ENCODE peak calls at places on chromosomes 6 and 20, in ten cellular contexts. V is left cardiac atrium; C is HEK293T; Y is fibroblast of gingiva; B is HFFc6; S is HL-60; Q is MCF 10A; A is GM20000; W is activated CD8-positive, alpha-beta memory T cell treated with anti-CD3 and anti-CD28 coated beads for 4 hours; U is CD8-positive, alpha-beta T cell. Z is an unnamed sample.

GRCh38 chr20:40255368-40255767 is 433.7 kb downstream of the MAFB start:
- DNase-seq in C (no peak), W (no peak), Q (peak), B (no peak), V (no peak), A (no peak), S (no peak), Y (peak), U (no peak), Z (no peak)

GRCh38 chr6:44253307-44254101 is 3.8 kb downstream of the SLC35B2 start:
- DNase-seq in C (no peak), Y (no peak), U (peak), S (no peak), A (no peak), V (no peak), Q (peak), B (peak), W (no peak), Z (peak)

GRCh38 chr6:4640139-4640538 is 136.1 kb upstream of the CDYL start:
- DNase-seq in Q (peak), S (no peak), V (no peak), U (no peak), C (no peak), A (no peak), W (no peak), Y (no peak), B (peak), Z (no peak)

GRCh38 chr6:116229287-116229913 is 24.5 kb downstream of the TSPYL4 start:
- DNase-seq in W (no peak), S (no peak), B (peak), C (peak), U (no peak), V (peak), Q (peak), A (no peak), Y (peak), Z (no peak)

GRCh38 chr6:116764557-116764960 is 960 bp downstream of the FAM162B start:
- DNase-seq in V (peak), S (no peak), A (no peak), B (no peak), Y (peak), Q (no peak), U (no peak), C (no peak), W (no peak), Z (no peak)

GRCh38 chr20:40511478-40511877 is 177.6 kb downstream of the MAFB start:
- DNase-seq in C (no peak), Q (peak), A (no peak), B (no peak), S (no peak), V (no peak), U (no peak), Y (peak), W (no peak), Z (no peak)

GRCh38 chr6:15521516-15521915 is 141.3 kb downstream of the DTNBP1 start:
- DNase-seq in Q (no peak), A (no peak), W (no peak), U (no peak), S (no peak), C (no peak), V (no peak), B (no peak), Y (peak), Z (no peak)

GRCh38 chr6:21739838-21740237 is 146.3 kb downstream of the SOX4 start:
- DNase-seq in Q (no peak), Y (no peak), V (no peak), B (no peak), A (no peak), C (no peak), U (no peak), W (no peak), S (no peak), Z (no peak)

GRCh38 chr6:158014505-158015187 is 33.0 kb downstream of the SYNJ2 start:
- DNase-seq in Y (no peak), A (no peak), B (no peak), U (no peak), V (no peak), W (no peak), C (no peak), Q (no peak), S (no peak), Z (no peak)

GRCh38 chr20:49964964-49965780 is 17.6 kb upstream of the SNAI1 start:
- DNase-seq in W (no peak), U (no peak), Y (no peak), B (no peak), C (peak), V (no peak), S (peak), Q (peak), A (peak), Z (peak)

GRCh38 chr6:38973178-38974057 is 75.2 kb upstream of the GLP1R start:
- DNase-seq in C (peak), S (peak), A (peak), W (no peak), B (peak), V (no peak), Q (peak), U (no peak), Y (peak), Z (peak)

GRCh38 chr20:52105045-52105572 is 86.5 kb downstream of the ZFP64 start:
- DNase-seq in Q (peak), S (no peak), U (no peak), W (no peak), Y (no peak), C (peak), A (peak), V (peak), B (peak), Z (no peak)

GRCh38 chr20:24579475-24579874 is 110.0 kb downstream of the SYNDIG1 start:
- DNase-seq in B (no peak), W (no peak), S (no peak), Y (no peak), A (no peak), U (no peak), C (no peak), Q (no peak), V (no peak), Z (no peak)

GRCh38 chr6:13593103-13593502 is 18.7 kb downstream of the SIRT5 start:
- DNase-seq in V (no peak), C (no peak), Q (no peak), A (no peak), W (no peak), U (no peak), S (no peak), Y (no peak), B (no peak), Z (no peak)

GRCh38 chr6:109242923-109243322 is 139.3 kb downstream of the CD164 start:
- DNase-seq in B (peak), U (no peak), C (no peak), Q (no peak), A (no peak), Y (no peak), V (no peak), S (no peak), W (no peak), Z (no peak)

GRCh38 chr6:136736281-136736960 is 55.9 kb downstream of the MAP3K5 start:
- DNase-seq in Y (no peak), Q (no peak), V (no peak), A (no peak), C (no peak), B (no peak), S (no peak), U (no peak), W (no peak), Z (no peak)

GRCh38 chr6:72084992-72085569 is 198.7 kb downstream of the RIMS1 start:
- DNase-seq in B (no peak), S (no peak), A (peak), C (no peak), U (no peak), V (no peak), Y (peak), W (no peak), Q (peak), Z (peak)

GRCh38 chr6:129890164-129890563 is 29.0 kb upstream of the TMEM244 start:
- DNase-seq in V (no peak), A (no peak), C (no peak), S (no peak), U (no peak), B (peak), W (no peak), Y (no peak), Q (peak), Z (no peak)

GRCh38 chr20:1830240-1830639 is 65.0 kb upstream of the SIRPA start:
- DNase-seq in U (no peak), S (no peak), V (peak), C (no peak), Y (peak), W (no peak), B (peak), Q (peak), A (no peak), Z (no peak)

GRCh38 chr6:56518995-56519767 is 123.5 kb downstream of the DST start:
- DNase-seq in W (no peak), S (no peak), Q (no peak), V (no peak), A (no peak), Y (no peak), B (no peak), C (no peak), U (no peak), Z (no peak)

GRCh38 chr6:141467041-141467440 is 665.7 kb upstream of the GJE1 start:
- DNase-seq in A (no peak), Y (no peak), U (no peak), S (no peak), Q (no peak), C (no peak), B (no peak), V (no peak), W (no peak), Z (no peak)

GRCh38 chr6:93040375-93040774 is 379.0 kb downstream of the EPHA7 start:
- DNase-seq in S (no peak), W (no peak), U (no peak), Q (no peak), B (no peak), C (no peak), Y (no peak), V (no peak), A (no peak), Z (no peak)

GRCh38 chr6:26329763-26330511 is 35.1 kb upstream of the BTN3A2 start:
- DNase-seq in C (no peak), S (no peak), W (no peak), U (peak), A (no peak), V (no peak), B (peak), Q (peak), Y (peak), Z (no peak)

GRCh38 chr6:36786055-36786675 is 53.1 kb downstream of the CPNE5 start:
- DNase-seq in B (no peak), Q (no peak), Y (no peak), W (no peak), U (no peak), C (no peak), V (no peak), S (no peak), A (no peak), Z (no peak)

GRCh38 chr6:111580826-111581505 is 24.7 kb downstream of the TRAF3IP2 start:
- DNase-seq in Q (peak), Y (peak), B (no peak), S (no peak), C (no peak), A (no peak), U (no peak), W (no peak), V (peak), Z (no peak)

GRCh38 chr6:10141756-10142443 is 273.0 kb downstream of the TFAP2A start:
- DNase-seq in A (no peak), Q (peak), S (no peak), C (no peak), Y (no peak), V (no peak), B (peak), U (no peak), W (no peak), Z (no peak)

GRCh38 chr20:17609978-17610377 is 40.1 kb downstream of the DSTN start:
- DNase-seq in A (no peak), B (no peak), W (no peak), V (no peak), C (no peak), Q (no peak), U (no peak), Y (no peak), S (no peak), Z (no peak)

GRCh38 chr20:63565699-63566335 is 8.2 kb downstream of the HELZ2 start:
- DNase-seq in C (no peak), A (no peak), Y (no peak), S (no peak), V (no peak), U (no peak), Q (no peak), W (no peak), B (no peak), Z (no peak)

GRCh38 chr20:45229264-45230056 is 8.3 kb downstream of the SEMG2 start:
- DNase-seq in A (peak), B (no peak), S (peak), U (peak), Y (no peak), W (no peak), V (no peak), C (peak), Q (peak), Z (peak)

GRCh38 chr20:46158476-46158987 is 40.4 kb downstream of the CD40 start:
- DNase-seq in Y (no peak), Q (no peak), B (no peak), V (no peak), A (no peak), S (no peak), C (no peak), U (no peak), W (no peak), Z (no peak)

GRCh38 chr20:48017992-48018391 is 232.7 kb upstream of the SULF2 start:
- DNase-seq in S (no peak), C (no peak), Y (no peak), Q (no peak), U (no peak), B (no peak), A (no peak), V (no peak), W (no peak), Z (no peak)

GRCh38 chr6:147678256-147678655 is 169.8 kb downstream of the SAMD5 start:
- DNase-seq in V (no peak), C (no peak), Y (no peak), W (no peak), B (no peak), A (no peak), U (no peak), S (no peak), Q (no peak), Z (no peak)

GRCh38 chr6:141139461-141139860 is 993.3 kb upstream of the GJE1 start:
- DNase-seq in B (no peak), U (no peak), S (no peak), C (no peak), Y (no peak), V (no peak), A (no peak), Q (no peak), W (no peak), Z (no peak)

GRCh38 chr6:13431861-13432465 is 55.4 kb downstream of the GFOD1 start:
- DNase-seq in V (no peak), Y (no peak), B (peak), W (no peak), Q (peak), C (no peak), U (no peak), S (no peak), A (peak), Z (no peak)

GRCh38 chr20:51462566-51463276 is 79.8 kb downstream of the NFATC2 start:
- DNase-seq in A (no peak), Q (no peak), W (no peak), B (peak), Y (peak), V (peak), S (no peak), C (no peak), U (no peak), Z (no peak)

GRCh38 chr20:23596856-23597255 is 8.9 kb downstream of the CST9 start:
- DNase-seq in A (no peak), S (no peak), U (no peak), V (no peak), W (no peak), Y (no peak), C (no peak), Q (peak), B (no peak), Z (no peak)

GRCh38 chr20:23497458-23498026 is 6.6 kb downstream of the CST8 start:
- DNase-seq in S (no peak), W (no peak), U (no peak), C (no peak), Y (no peak), V (no peak), B (no peak), Q (no peak), A (no peak), Z (no peak)

Z was measured in MM.1S.